ENCODE peak calls at places on chromosomes 7 and 10, in ten cellular contexts. K is DMS53; B is natural killer cell; G is hippocampal formation; X is effector memory CD8-positive, alpha-beta T cell; O is LHCN-M2; N is right atrium auricular region; M is breast epithelium; P is activated CD4-positive, alpha-beta T cell treated with anti-CD3 and anti-CD28 coated beads for 1 hour; H is RPMI7951. Y is an unnamed sample.

GRCh38 chr7:17239683-17240521 is 58.5 kb upstream of the AHR start:
- DNase-seq in B (no peak), G (no peak), P (no peak), K (no peak), O (peak), X (no peak), M (no peak), H (peak), N (no peak), Y (no peak)

GRCh38 chr7:101126651-101127459 is at the start of gene SERPINE1:
- DNase-seq in X (peak), B (peak), O (peak), N (peak), M (peak), H (peak), G (no peak), K (peak), P (peak), Y (no peak)

GRCh38 chr10:2900530-2900929 is 166.8 kb upstream of the PFKP start:
- DNase-seq in X (no peak), N (peak), P (no peak), H (no peak), G (no peak), K (no peak), O (no peak), B (no peak), M (no peak), Y (no peak)

GRCh38 chr7:69399038-69399800 is 199.1 kb upstream of the AUTS2 start:
- DNase-seq in G (peak), B (no peak), K (no peak), H (peak), P (no peak), X (no peak), M (no peak), N (no peak), O (no peak), Y (peak)

GRCh38 chr7:156545989-156546388 is 94.6 kb upstream of the RNF32 start:
- DNase-seq in P (no peak), O (no peak), B (no peak), K (no peak), X (no peak), G (no peak), H (no peak), M (no peak), N (no peak), Y (no peak)

GRCh38 chr7:150978136-150978789 is at the start of gene KCNH2:
- DNase-seq in X (no peak), B (no peak), H (no peak), G (peak), O (no peak), M (no peak), N (no peak), P (no peak), K (peak), Y (peak)

GRCh38 chr7:27082171-27082570 is 13.6 kb downstream of the HOXA1 start:
- DNase-seq in M (no peak), H (no peak), B (no peak), X (no peak), G (no peak), P (no peak), N (no peak), O (peak), K (no peak), Y (no peak)

GRCh38 chr10:30553625-30554442 is 75.7 kb downstream of the LYZL2 start:
- DNase-seq in X (no peak), M (peak), N (peak), K (peak), G (no peak), H (peak), P (no peak), O (peak), B (no peak), Y (peak)

GRCh38 chr10:35916791-35917190 is 274.7 kb upstream of the FZD8 start:
- DNase-seq in X (no peak), H (no peak), N (no peak), O (no peak), M (no peak), G (no peak), K (no peak), P (no peak), B (no peak), Y (no peak)

GRCh38 chr7:154929006-154929726 is 73.8 kb downstream of the PAXIP1 start:
- DNase-seq in B (no peak), H (no peak), G (no peak), X (no peak), N (no peak), O (no peak), M (no peak), P (no peak), K (no peak), Y (no peak)

GRCh38 chr10:59907918-59908807 is 1.8 kb upstream of the CCDC6 start:
- DNase-seq in M (no peak), P (no peak), O (peak), X (no peak), N (peak), G (peak), H (peak), K (peak), B (no peak), Y (peak)

GRCh38 chr10:127984944-127985343 is 78.0 kb downstream of the PTPRE start:
- DNase-seq in K (no peak), H (no peak), M (no peak), B (no peak), N (no peak), G (no peak), O (no peak), P (no peak), X (no peak), Y (no peak)

GRCh38 chr7:150787321-150788281 is 12.6 kb downstream of the TMEM176B start:
- DNase-seq in P (no peak), G (peak), O (no peak), H (no peak), K (peak), B (no peak), M (no peak), N (peak), X (no peak), Y (peak)

GRCh38 chr7:151795168-151795754 is 81.7 kb downstream of the PRKAG2 start:
- DNase-seq in K (no peak), O (no peak), N (no peak), G (no peak), H (no peak), B (no peak), M (no peak), X (peak), P (no peak), Y (peak)

GRCh38 chr10:100509241-100509640 is 10.4 kb downstream of the SEC31B start:
- DNase-seq in H (no peak), B (no peak), K (no peak), G (no peak), X (no peak), N (no peak), O (no peak), P (no peak), M (no peak), Y (no peak)

GRCh38 chr7:137903382-137904169 is 56.8 kb upstream of the DGKI start:
- DNase-seq in K (peak), P (peak), M (no peak), G (peak), X (peak), B (peak), O (peak), N (peak), H (peak), Y (peak)

GRCh38 chr7:51187941-51188340 is 128.7 kb downstream of the COBL start:
- DNase-seq in N (no peak), H (no peak), M (no peak), X (no peak), O (no peak), P (no peak), B (no peak), G (peak), K (peak), Y (peak)

GRCh38 chr10:12847361-12847975 is 154.0 kb downstream of the CCDC3 start:
- DNase-seq in G (no peak), B (no peak), K (peak), O (no peak), P (no peak), N (peak), X (no peak), H (no peak), M (no peak), Y (no peak)

GRCh38 chr10:86392723-86393094 is 26.1 kb upstream of the GRID1 start:
- DNase-seq in O (no peak), P (no peak), B (no peak), X (no peak), K (no peak), N (no peak), M (no peak), G (no peak), H (no peak), Y (no peak)

GRCh38 chr7:32670105-32670504 is 174.8 kb downstream of the AVL9 start:
- DNase-seq in N (no peak), X (no peak), M (no peak), G (no peak), B (no peak), H (peak), K (peak), O (peak), P (no peak), Y (peak)

GRCh38 chr10:123331438-123331837 is 177.2 kb downstream of the BUB3 start:
- DNase-seq in X (no peak), K (peak), P (no peak), M (no peak), H (no peak), B (no peak), N (no peak), O (no peak), G (peak), Y (peak)

GRCh38 chr7:101563198-101563901 is 65.7 kb downstream of the MYL10 start:
- DNase-seq in M (no peak), B (no peak), K (no peak), H (no peak), O (no peak), P (no peak), G (no peak), N (no peak), X (no peak), Y (no peak)

GRCh38 chr10:775245-776075 is 86.0 kb upstream of the DIP2C start:
- DNase-seq in H (peak), B (no peak), X (no peak), G (peak), N (peak), K (no peak), O (peak), P (no peak), M (peak), Y (peak)

GRCh38 chr10:125066704-125067447 is 93.5 kb downstream of the CTBP2 start:
- DNase-seq in G (no peak), K (no peak), P (no peak), M (no peak), B (no peak), O (no peak), X (no peak), H (no peak), N (no peak), Y (no peak)